ENCODE peak calls at places on chromosome 13, in ten cellular contexts. P is ACHN; Q is WTC11; N is fibroblast of gingiva; M is NCI-H1048; A is stimulated activated CD4-positive, alpha-beta T cell treated with anti-CD3 and anti-CD28 coated beads, Interleukin-2, amount 100 ng/mL, for 48 hours; O is NCI-H748 treated with DMSO at 0.1 percent for 48 hours; Z is SK-N-DZ; K is RWPE2; W is EH. I is an unnamed sample.

GRCh38 chr13:94612050-94612449 is 10.4 kb downstream of the GPR180 start:
- DNase-seq in N (no peak), Z (no peak), P (no peak), A (no peak), Q (no peak), O (no peak), W (no peak), M (no peak), K (no peak), I (no peak)

GRCh38 chr13:28100149-28101121 is at the start of gene FLT3:
- DNase-seq in K (no peak), Q (peak; percentile 73), W (peak; percentile 50), N (no peak), P (peak; percentile 87), A (peak; percentile 24), M (no peak), O (peak; percentile 67), Z (peak; percentile 37), I (no peak)

GRCh38 chr13:20988033-20988908 is 73.1 kb downstream of the LATS2 start:
- DNase-seq in Z (no peak), A (no peak), K (no peak), P (no peak), W (no peak), Q (no peak), O (no peak), N (no peak), M (no peak), I (no peak)

GRCh38 chr13:80037505-80037888 is 303.4 kb downstream of the SPRY2 start:
- DNase-seq in K (peak; percentile 42), M (no peak), A (no peak), P (peak; percentile 67), Z (no peak), N (peak; percentile 74), O (no peak), W (peak; percentile 92), Q (no peak), I (no peak)

GRCh38 chr13:40346592-40346991 is 319.8 kb downstream of the FOXO1 start:
- DNase-seq in Q (no peak), P (no peak), A (no peak), M (no peak), N (no peak), W (no peak), Z (no peak), O (no peak), K (no peak), I (no peak)

GRCh38 chr13:40116008-40116407 is 460.5 kb downstream of the COG6 start:
- DNase-seq in N (peak; percentile 68), K (no peak), M (no peak), W (peak; percentile 76), O (no peak), A (peak; percentile 18), P (peak; percentile 45), Q (no peak), Z (no peak), I (no peak)

GRCh38 chr13:42028113-42028799 is 20.2 kb upstream of the DGKH start:
- DNase-seq in Q (no peak), Z (no peak), O (no peak), W (peak; percentile 20), P (no peak), K (no peak), M (no peak), A (no peak), N (peak; percentile 10), I (no peak)

GRCh38 chr13:36332986-36333385 is 13.2 kb downstream of the SPART start:
- DNase-seq in M (no peak), Q (no peak), K (no peak), Z (no peak), W (peak; percentile 51), O (no peak), N (no peak), P (peak; percentile 39), A (no peak), I (no peak)

GRCh38 chr13:46948338-46948737 is 51.5 kb upstream of the HTR2A start:
- DNase-seq in M (no peak), A (no peak), W (no peak), O (no peak), K (no peak), Q (no peak), P (no peak), N (no peak), Z (no peak), I (no peak)

GRCh38 chr13:104422668-104423067 is 1356.5 kb upstream of the SLC10A2 start:
- DNase-seq in Z (no peak), A (no peak), K (no peak), W (no peak), P (no peak), M (no peak), N (no peak), O (no peak), Q (no peak), I (no peak)

GRCh38 chr13:75339635-75340374 is 142.2 kb downstream of the TBC1D4 start:
- DNase-seq in Q (no peak), K (no peak), O (no peak), W (no peak), A (no peak), P (no peak), M (no peak), N (no peak), Z (no peak), I (no peak)

GRCh38 chr13:83503424-83503823 is 378.9 kb downstream of the SLITRK1 start:
- DNase-seq in K (no peak), M (no peak), O (no peak), W (peak; percentile 84), P (no peak), N (peak; percentile 59), A (no peak), Z (no peak), Q (no peak), I (no peak)

GRCh38 chr13:112106467-112107141 is 39.7 kb downstream of the SOX1 start:
- DNase-seq in Z (no peak), Q (peak; percentile 56), K (no peak), P (no peak), N (no peak), O (no peak), M (peak; percentile 2), A (no peak), W (no peak), I (no peak)

GRCh38 chr13:40697711-40698110 is 31.3 kb upstream of the FOXO1 start:
- DNase-seq in Z (no peak), Q (no peak), A (no peak), P (no peak), M (no peak), K (no peak), N (no peak), W (no peak), O (no peak), I (no peak)

GRCh38 chr13:113176292-113176691 is 17.8 kb downstream of the PROZ start:
- DNase-seq in A (no peak), P (no peak), W (no peak), M (no peak), N (no peak), Z (no peak), K (no peak), O (no peak), Q (no peak), I (no peak)

GRCh38 chr13:113638173-113638746 is 19.7 kb downstream of the ATP4B start:
- DNase-seq in Z (no peak), W (no peak), M (no peak), O (no peak), N (no peak), K (no peak), A (no peak), P (no peak), Q (no peak), I (peak; percentile 62)

GRCh38 chr13:76552373-76552772 is 333.8 kb downstream of the KCTD12 start:
- DNase-seq in P (no peak), Z (no peak), W (no peak), O (no peak), M (no peak), N (no peak), A (no peak), Q (no peak), K (no peak), I (no peak)

GRCh38 chr13:113348591-113348990 is 15.3 kb downstream of the GRTP1 start:
- DNase-seq in W (no peak), P (no peak), N (no peak), A (no peak), Z (no peak), Q (no peak), K (no peak), O (no peak), M (no peak), I (no peak)

GRCh38 chr13:21074601-21075302 is 13.4 kb upstream of the LATS2 start:
- DNase-seq in P (no peak), M (no peak), Z (peak; percentile 4), W (no peak), A (no peak), Q (no peak), O (no peak), N (no peak), K (no peak), I (no peak)

GRCh38 chr13:112438515-112438914 is 62.4 kb downstream of the SPACA7 start:
- DNase-seq in Z (no peak), W (no peak), K (no peak), M (no peak), O (no peak), N (no peak), A (no peak), Q (no peak), P (no peak), I (no peak)

GRCh38 chr13:79870766-79871165 is 389.8 kb downstream of the NDFIP2 start:
- DNase-seq in O (no peak), Z (no peak), K (no peak), Q (no peak), M (no peak), P (no peak), A (no peak), W (no peak), N (no peak), I (no peak)

GRCh38 chr13:96053003-96053703 is at the start of gene UGGT2:
- DNase-seq in P (peak; percentile 93), A (no peak), Z (peak; percentile 92), N (peak; percentile 96), O (peak; percentile 80), K (peak; percentile 93), Q (peak; percentile 80), W (peak; percentile 95), M (peak; percentile 73), I (peak; percentile 98)

GRCh38 chr13:113774177-113775107 is 15.4 kb downstream of the TMEM255B start:
- DNase-seq in P (peak; percentile 48), O (no peak), N (peak; percentile 43), M (no peak), W (peak; percentile 51), Z (peak; percentile 39), K (no peak), Q (no peak), A (no peak), I (peak; percentile 57)

GRCh38 chr13:92807343-92807742 is 419.3 kb upstream of the GPC6 start:
- DNase-seq in W (peak; percentile 14), A (no peak), Q (no peak), O (no peak), P (no peak), N (peak; percentile 79), M (no peak), K (no peak), Z (no peak), I (no peak)

GRCh38 chr13:39415403-39415802 is 187.6 kb downstream of the LHFPL6 start:
- DNase-seq in M (no peak), K (no peak), P (peak; percentile 57), N (peak; percentile 49), Q (peak; percentile 56), O (peak; percentile 24), W (peak; percentile 65), Z (no peak), A (no peak), I (no peak)

GRCh38 chr13:111219306-111219705 is 101.1 kb upstream of the TEX29 start:
- DNase-seq in Q (no peak), A (no peak), P (no peak), M (no peak), Z (no peak), K (no peak), O (no peak), W (peak; percentile 88), N (peak; percentile 80), I (no peak)

GRCh38 chr13:114070098-114070799 is 62.2 kb downstream of the RASA3 start:
- DNase-seq in Z (no peak), P (no peak), O (no peak), N (no peak), Q (no peak), M (no peak), W (no peak), A (no peak), K (no peak), I (peak; percentile 59)

GRCh38 chr13:23570099-23570926 is at the start of gene TNFRSF19:
- DNase-seq in Z (peak; percentile 97), K (no peak), A (no peak), P (no peak), O (no peak), Q (no peak), M (no peak), N (peak; percentile 21), W (peak; percentile 95), I (no peak)

I was measured in mesenteric fat pad.